ENCODE peak calls at places on chromosomes 13 and 19, in four cellular contexts. X is heart left ventricle, I is prostate gland, A is Peyer's patch. R is an unnamed sample.

GRCh38 chr13:99442273-99442895 is 58.9 kb upstream of the TM9SF2 start:
- DNase-seq in X (no peak), I (peak; percentile 40), A (peak; percentile 84), R (no peak)

GRCh38 chr19:51450730-51451307 is 7.4 kb downstream of the SIGLEC8 start:
- DNase-seq in X (no peak), I (no peak), A (no peak), R (no peak)

GRCh38 chr19:29812080-29812880 is 489 bp downstream of the CCNE1 start:
- DNase-seq in X (peak; percentile 26), I (no peak), A (peak; percentile 50), R (no peak)

GRCh38 chr19:58586131-58586765 is 13.1 kb upstream of the MZF1 start:
- DNase-seq in X (peak; percentile 10), I (no peak), A (no peak), R (no peak)

GRCh38 chr13:99686157-99686572 is 184.9 kb downstream of the TM9SF2 start:
- DNase-seq in X (peak; percentile 46), I (no peak), A (peak; percentile 82), R (no peak)

GRCh38 chr19:16073481-16073880 is 2.8 kb upstream of the TPM4 start:
- DNase-seq in X (no peak), I (no peak), A (no peak), R (no peak)

GRCh38 chr13:79548886-79549285 is 67.9 kb downstream of the NDFIP2 start:
- DNase-seq in X (no peak), I (no peak), A (no peak), R (no peak)

GRCh38 chr13:113322043-113322461 is 25.0 kb downstream of the LAMP1 start:
- DNase-seq in X (no peak), I (no peak), A (no peak), R (no peak)

GRCh38 chr19:53910170-53910518 is 1.1 kb downstream of the CACNG7 start:
- DNase-seq in X (no peak), I (no peak), A (no peak), R (no peak)

GRCh38 chr13:73985789-73986188 is 148.4 kb downstream of the KLF12 start:
- DNase-seq in X (no peak), I (no peak), A (no peak), R (no peak)

GRCh38 chr13:73981595-73981994 is 152.6 kb downstream of the KLF12 start:
- DNase-seq in X (no peak), I (no peak), A (no peak), R (no peak)

GRCh38 chr13:73984949-73985691 is 149.1 kb downstream of the KLF12 start:
- DNase-seq in X (no peak), I (no peak), A (peak; percentile 50), R (no peak)

GRCh38 chr13:73984201-73984600 is 150.0 kb downstream of the KLF12 start:
- DNase-seq in X (peak; percentile 55), I (no peak), A (no peak), R (no peak)

DNA sequence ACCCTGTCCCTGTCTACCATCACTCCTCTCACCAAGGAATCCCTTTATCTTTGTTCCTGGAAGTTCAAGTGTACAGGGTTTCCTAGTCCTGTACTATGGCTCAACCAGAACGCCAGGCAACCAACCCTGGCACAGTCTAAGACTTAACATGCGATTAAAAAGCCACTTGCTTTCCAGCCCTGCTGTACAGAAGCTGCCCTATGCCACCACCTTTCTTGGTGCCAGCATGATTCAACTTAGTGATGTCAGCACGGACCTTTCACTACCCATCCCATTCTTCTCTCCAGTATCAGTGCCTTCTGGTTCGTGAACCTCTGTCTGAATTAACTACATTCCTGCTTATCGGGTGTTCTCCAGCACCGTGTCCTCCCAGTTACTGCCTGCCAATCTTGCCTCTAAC is 151.1 kb downstream of the KLF12 start:
- DNase-seq in X (peak; percentile 26), I (no peak), A (no peak), R (no peak)
- H3K4me1 ChIP-seq in X (peaks cover 57% of the 10 kb centered on the region), I (no peaks in the 10 kb centered on the region), A (no peaks in the 10 kb centered on the region), R (peaks cover 4% of the 10 kb centered on the region)

GRCh38 chr19:35545855-35546381 is 492 bp downstream of the TMEM147 start:
- DNase-seq in X (peak; percentile 34), I (no peak), A (peak; percentile 55), R (no peak)

GRCh38 chr19:35542209-35542608 is 3.2 kb upstream of the TMEM147 start:
- DNase-seq in X (no peak), I (no peak), A (no peak), R (no peak)

GRCh38 chr19:35544110-35544802 is 1.2 kb upstream of the TMEM147 start:
- DNase-seq in X (no peak), I (no peak), A (no peak), R (no peak)

GRCh38 chr19:35545001-35545854 is at the start of gene TMEM147:
- DNase-seq in X (peak; percentile 95), I (peak; percentile 91), A (peak; percentile 96), R (peak; percentile 87)

DNA sequence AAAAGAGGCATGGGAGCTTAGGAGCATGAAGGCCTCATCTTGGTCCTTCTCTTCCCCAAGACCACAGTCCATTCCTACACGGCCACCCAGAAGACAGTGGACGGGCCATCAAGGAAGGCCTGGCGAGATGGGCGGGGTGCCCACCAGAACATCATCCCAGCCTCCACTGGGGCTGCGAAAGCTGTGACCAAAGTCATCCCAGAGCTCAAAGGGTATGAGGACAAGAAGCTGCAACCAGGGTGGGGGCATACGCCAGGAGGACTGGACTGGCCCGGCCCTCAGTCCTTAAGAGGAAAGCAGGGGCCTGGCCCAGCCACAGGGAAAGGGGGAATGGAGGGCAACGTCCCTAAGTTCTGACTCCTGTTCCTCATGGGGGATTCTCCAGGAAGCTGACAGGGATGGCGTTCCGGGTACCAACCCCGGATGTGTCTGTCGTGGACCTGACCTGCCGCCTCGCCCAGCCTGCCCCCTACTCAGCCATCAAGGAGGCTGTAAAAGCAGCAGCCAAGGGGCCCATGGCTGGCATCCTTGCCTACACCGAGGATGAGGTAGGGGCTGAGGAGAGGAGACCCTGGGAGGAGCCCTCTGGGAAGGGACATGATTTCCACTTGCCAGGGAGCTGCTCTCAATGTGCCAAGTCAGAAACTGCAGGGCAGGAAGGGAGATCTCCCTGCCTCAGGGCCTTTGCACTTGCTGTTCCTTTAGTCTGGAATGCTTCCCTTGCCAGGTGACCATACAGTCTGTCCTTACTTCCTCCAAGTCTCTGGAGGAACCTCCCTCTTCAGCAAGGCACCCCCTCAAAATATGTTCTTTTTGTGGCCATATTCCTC is 1.9 kb upstream of the TMEM147 start:
- DNase-seq in X (no peak), I (no peak), A (no peak), R (no peak)
- TF ChIP-seq POLR2A in X (no peak), I (no peak), A (no peak), R (no peak)

GRCh38 chr13:51643114-51643881 is 59.0 kb downstream of the WDFY2 start:
- DNase-seq in X (no peak), I (no peak), A (no peak), R (no peak)

GRCh38 chr13:51645154-51645650 is 60.9 kb downstream of the WDFY2 start:
- DNase-seq in X (no peak), I (no peak), A (no peak), R (no peak)

GRCh38 chr13:51646041-51646670 is 61.9 kb downstream of the WDFY2 start:
- DNase-seq in X (no peak), I (no peak), A (no peak), R (no peak)

GRCh38 chr13:51644649-51645048 is 60.4 kb downstream of the WDFY2 start:
- DNase-seq in X (no peak), I (no peak), A (no peak), R (no peak)

GRCh38 chr13:51643882-51644281 is 59.6 kb downstream of the WDFY2 start:
- DNase-seq in X (no peak), I (no peak), A (no peak), R (no peak)
- H3K4me3 ChIP-seq in X (no peak overlapping the region), I (no peak overlapping the region), A (no peak overlapping the region), R (no peak overlapping the region)

GRCh38 chr19:41424335-41425173 is 2.6 kb downstream of the B3GNT8 start:
- DNase-seq in X (no peak), I (no peak), A (no peak), R (no peak)

GRCh38 chr19:41426952-41427646 is at the start of gene B3GNT8:
- DNase-seq in X (peak; percentile 89), I (peak; percentile 89), A (peak; percentile 93), R (peak; percentile 47)

GRCh38 chr19:41426116-41426841 is 895 bp downstream of the B3GNT8 start:
- DNase-seq in X (peak; percentile 30), I (no peak), A (no peak), R (no peak)

GRCh38 chr19:41427647-41428480 is 690 bp upstream of the B3GNT8 start:
- DNase-seq in X (peak; percentile 45), I (peak; percentile 65), A (peak; percentile 73), R (no peak)

DNA sequence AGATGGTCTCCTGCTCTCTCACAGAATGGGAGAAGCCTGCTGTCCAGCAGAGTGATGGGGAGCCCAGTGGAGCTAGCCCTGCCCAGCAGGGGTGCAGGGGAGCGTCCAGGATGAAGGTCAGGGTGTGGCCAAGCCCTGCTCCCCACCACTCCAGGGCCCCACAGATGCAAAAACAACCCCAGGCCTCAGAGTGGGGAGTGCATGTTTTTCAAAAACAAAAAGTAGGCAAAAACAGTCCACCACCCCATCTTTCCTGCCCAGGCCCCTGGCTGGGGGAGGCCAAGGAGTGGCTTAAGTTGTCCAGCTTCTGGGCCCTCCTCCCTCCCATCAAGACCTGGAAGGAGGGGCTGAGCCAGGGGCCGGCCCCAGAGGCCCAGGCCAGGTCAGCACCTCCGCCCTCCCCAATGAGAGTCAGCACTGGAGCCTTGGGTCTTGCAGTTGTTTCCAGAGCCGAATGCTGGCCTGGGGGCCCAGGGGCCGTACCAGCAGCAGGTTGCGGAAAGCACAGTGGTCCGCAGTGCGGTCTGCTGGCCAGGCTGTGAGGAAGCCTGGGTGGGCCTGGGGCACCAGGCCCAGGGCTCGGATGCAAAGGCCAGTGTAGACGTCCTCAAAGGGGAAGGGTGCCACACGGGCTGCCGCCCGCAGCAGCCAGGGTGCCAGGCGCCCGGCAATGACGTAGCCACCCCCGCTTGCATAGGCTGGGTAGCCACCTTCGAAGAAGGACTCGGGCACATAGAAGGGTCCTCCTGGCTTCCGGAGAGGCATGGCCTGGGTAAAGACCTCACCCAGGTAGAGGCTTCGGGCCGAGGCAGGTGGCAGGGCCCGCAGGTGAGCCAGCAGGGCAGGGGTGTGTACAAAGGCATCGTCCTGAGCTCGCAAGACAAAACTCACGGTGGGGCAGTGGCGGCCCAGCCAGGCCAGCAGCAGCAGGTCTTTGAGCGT is 1.7 kb downstream of the B3GNT8 start:
- DNase-seq in X (no peak), I (no peak), A (no peak), R (no peak)
- H3K4me1 ChIP-seq in X (peaks cover 65% of the 10 kb centered on the region), I (peaks cover 4% of the 10 kb centered on the region), A (no peaks in the 10 kb centered on the region), R (peaks cover 8% of the 10 kb centered on the region)

DNA sequence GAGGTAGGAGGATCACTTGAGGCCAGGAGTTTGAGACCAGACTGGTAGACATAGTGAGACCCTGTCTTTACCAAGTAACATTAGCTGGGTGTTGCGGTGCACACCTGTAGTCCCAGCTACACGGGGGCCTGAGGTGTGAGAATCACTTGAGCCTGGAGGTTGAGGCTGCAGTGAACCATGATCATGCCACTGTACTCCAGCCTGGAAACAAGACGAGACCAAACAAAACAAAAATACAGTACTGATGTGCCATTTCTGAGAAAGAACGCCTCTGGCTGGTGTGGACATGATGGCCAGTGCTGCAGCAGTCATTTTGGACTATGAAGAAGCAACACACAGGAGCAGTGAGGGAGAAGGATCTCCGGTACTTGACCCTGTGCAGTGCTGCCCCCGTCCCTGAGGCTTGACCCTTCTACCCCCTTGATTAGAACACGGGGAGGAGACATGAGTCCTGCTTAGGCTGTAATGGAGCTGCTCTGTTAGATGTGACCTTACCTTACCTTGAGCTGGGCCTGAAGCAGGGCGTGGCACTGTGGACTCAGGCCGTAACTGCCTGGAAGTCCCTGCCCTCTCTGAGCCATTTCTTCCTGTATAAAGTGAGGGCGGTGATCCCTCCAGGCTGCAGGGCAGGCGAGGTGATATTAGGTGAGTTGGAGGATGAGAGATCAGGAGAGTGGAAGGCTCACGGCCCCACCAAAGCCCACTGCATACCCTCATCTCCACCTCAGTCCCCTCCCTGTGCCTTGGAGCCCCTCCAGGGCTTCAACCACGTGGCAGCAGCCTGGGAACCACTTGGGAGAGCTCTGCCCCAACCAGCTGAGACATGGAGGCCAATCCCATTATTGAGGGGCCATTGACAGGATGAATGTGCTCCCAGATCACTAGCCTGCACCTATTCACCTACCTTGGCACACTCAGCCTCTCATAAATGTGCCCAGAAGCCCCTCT is 5.9 kb downstream of the RPL18A start:
- DNase-seq in X (no peak), I (no peak), A (peak; percentile 77), R (no peak)
- TF ChIP-seq POLR2A in X (no peak), I (no peak), A (no peak), R (no peak)